ENCODE peak calls at places on chromosomes 1 and 21, in five cellular contexts. One of them, this sample, is unnamed. For H3K4me1, the result is how much of the 10 kb centered on the place peaks cover.

GRCh38 chr1:218942421-218942820 is 231.3 kb upstream of the LYPLAL1 start:
- DNase-seq in OCI-LY7: no peak
- DNase-seq in neural progenitor cell: no peak
- DNase-seq in HCT116: no peak
- DNase-seq in GM23338: no peak
- DNase-seq in this sample: no peak

GRCh38 chr1:22437573-22437972 is 14.1 kb upstream of the ZBTB40 start:
- DNase-seq in neural progenitor cell: no peak
- DNase-seq in OCI-LY7: no peak
- DNase-seq in HCT116: no peak
- DNase-seq in GM23338: no peak
- DNase-seq in this sample: no peak

GRCh38 chr1:2271134-2271785 is 43.1 kb downstream of the SKI start:
- DNase-seq in OCI-LY7: no peak
- DNase-seq in neural progenitor cell: peak
- DNase-seq in GM23338: peak
- DNase-seq in HCT116: no peak
- DNase-seq in this sample: no peak

GRCh38 chr1:186884266-186884665 is 55.5 kb downstream of the PLA2G4A start:
- DNase-seq in neural progenitor cell: no peak
- DNase-seq in HCT116: no peak
- DNase-seq in GM23338: no peak
- DNase-seq in OCI-LY7: no peak
- DNase-seq in this sample: peak

GRCh38 chr1:44114098-44114497 is 4.5 kb upstream of the KLF17 start:
- DNase-seq in neural progenitor cell: no peak
- DNase-seq in GM23338: no peak
- DNase-seq in OCI-LY7: no peak
- DNase-seq in HCT116: no peak
- DNase-seq in this sample: no peak

GRCh38 chr1:200526709-200527612 is 93.6 kb downstream of the KIF14 start:
- DNase-seq in GM23338: no peak
- DNase-seq in neural progenitor cell: no peak
- DNase-seq in OCI-LY7: peak
- DNase-seq in HCT116: no peak
- DNase-seq in this sample: no peak

GRCh38 chr1:151368745-151369610 is 3.5 kb downstream of the SELENBP1 start:
- DNase-seq in HCT116: no peak
- DNase-seq in GM23338: no peak
- DNase-seq in OCI-LY7: no peak
- DNase-seq in neural progenitor cell: no peak
- DNase-seq in this sample: no peak

GRCh38 chr1:24536391-24536840 is 19.5 kb upstream of the NCMAP start:
- DNase-seq in GM23338: no peak
- DNase-seq in HCT116: peak
- DNase-seq in neural progenitor cell: no peak
- DNase-seq in OCI-LY7: peak
- DNase-seq in this sample: no peak

GRCh38 chr1:78095618-78096416 is 50.1 kb downstream of the GIPC2 start:
- DNase-seq in OCI-LY7: no peak
- DNase-seq in HCT116: no peak
- DNase-seq in GM23338: no peak
- DNase-seq in neural progenitor cell: no peak
- DNase-seq in this sample: no peak

GRCh38 chr1:168081373-168082007 is 55.2 kb downstream of the GPR161 start:
- DNase-seq in GM23338: no peak
- DNase-seq in OCI-LY7: no peak
- DNase-seq in HCT116: no peak
- DNase-seq in neural progenitor cell: no peak
- DNase-seq in this sample: no peak

GRCh38 chr1:38204698-38205097 is 158.1 kb upstream of the POU3F1 start:
- DNase-seq in GM23338: no peak
- DNase-seq in OCI-LY7: no peak
- DNase-seq in HCT116: no peak
- DNase-seq in neural progenitor cell: no peak
- DNase-seq in this sample: no peak

GRCh38 chr21:45236481-45236880 is 51.2 kb downstream of the POFUT2 start:
- DNase-seq in HCT116: no peak
- DNase-seq in neural progenitor cell: no peak
- DNase-seq in OCI-LY7: peak
- DNase-seq in GM23338: no peak
- DNase-seq in this sample: peak

GRCh38 chr1:151934048-151934493 is 24.8 kb upstream of the THEM4 start:
- DNase-seq in GM23338: peak
- DNase-seq in OCI-LY7: peak
- DNase-seq in HCT116: no peak
- DNase-seq in neural progenitor cell: peak
- DNase-seq in this sample: peak

GRCh38 chr1:53643881-53644390 is 95.0 kb downstream of the GLIS1 start:
- DNase-seq in neural progenitor cell: no peak
- DNase-seq in HCT116: no peak
- DNase-seq in OCI-LY7: no peak
- DNase-seq in GM23338: no peak
- DNase-seq in this sample: no peak

GRCh38 chr1:102097451-102097850 is 100.7 kb upstream of the OLFM3 start:
- DNase-seq in HCT116: no peak
- DNase-seq in neural progenitor cell: no peak
- DNase-seq in GM23338: no peak
- DNase-seq in OCI-LY7: no peak
- DNase-seq in this sample: peak

GRCh38 chr21:44761011-44761729 is 40.5 kb downstream of the UBE2G2 start:
- DNase-seq in neural progenitor cell: peak
- DNase-seq in OCI-LY7: peak
- DNase-seq in GM23338: peak
- DNase-seq in HCT116: no peak
- DNase-seq in this sample: peak

GRCh38 chr1:175493999-175494336 is 249.4 kb downstream of the TNR start:
- DNase-seq in GM23338: peak
- DNase-seq in HCT116: no peak
- DNase-seq in OCI-LY7: no peak
- DNase-seq in neural progenitor cell: no peak
- DNase-seq in this sample: no peak

GRCh38 chr1:59422921-59423575 is 126.2 kb downstream of the FGGY start:
- DNase-seq in HCT116: no peak
- DNase-seq in neural progenitor cell: no peak
- DNase-seq in OCI-LY7: no peak
- DNase-seq in GM23338: no peak
- DNase-seq in this sample: peak

GRCh38 chr1:66211521-66211920 is 322.4 kb upstream of the SGIP1 start:
- DNase-seq in GM23338: no peak
- DNase-seq in neural progenitor cell: no peak
- DNase-seq in HCT116: no peak
- DNase-seq in OCI-LY7: no peak
- DNase-seq in this sample: no peak

GRCh38 chr1:95572002-95572401 is 338.0 kb downstream of the RWDD3 start:
- DNase-seq in neural progenitor cell: no peak
- DNase-seq in GM23338: no peak
- DNase-seq in OCI-LY7: no peak
- DNase-seq in HCT116: no peak
- DNase-seq in this sample: no peak

GRCh38 chr1:102593276-102593675 is 515.0 kb downstream of the COL11A1 start:
- DNase-seq in HCT116: no peak
- DNase-seq in neural progenitor cell: no peak
- DNase-seq in OCI-LY7: no peak
- DNase-seq in GM23338: no peak
- DNase-seq in this sample: no peak

GRCh38 chr1:228695015-228695955 is 40.0 kb upstream of the RHOU start:
- DNase-seq in neural progenitor cell: no peak
- DNase-seq in OCI-LY7: no peak
- DNase-seq in GM23338: no peak
- DNase-seq in HCT116: no peak
- DNase-seq in this sample: peak

GRCh38 chr1:176878750-176879536 is 285.6 kb downstream of the ASTN1 start:
- DNase-seq in OCI-LY7: peak
- DNase-seq in HCT116: no peak
- DNase-seq in GM23338: peak
- DNase-seq in neural progenitor cell: peak
- DNase-seq in this sample: no peak

GRCh38 chr21:45322231-45322959 is 34.7 kb upstream of the POFUT2 start:
- DNase-seq in neural progenitor cell: no peak
- DNase-seq in HCT116: no peak
- DNase-seq in GM23338: no peak
- DNase-seq in OCI-LY7: no peak
- DNase-seq in this sample: no peak

GRCh38 chr1:184419734-184420161 is 32.9 kb downstream of the C1orf21 start:
- DNase-seq in OCI-LY7: no peak
- DNase-seq in neural progenitor cell: no peak
- DNase-seq in HCT116: no peak
- DNase-seq in GM23338: no peak
- DNase-seq in this sample: peak
- TF ChIP-seq EZH2phosphoT487 in OCI-LY7: no peak
- TF ChIP-seq EZH2phosphoT487 in neural progenitor cell: no peak
- TF ChIP-seq EZH2phosphoT487 in HCT116: no peak
- TF ChIP-seq EZH2phosphoT487 in GM23338: no peak
- TF ChIP-seq EZH2phosphoT487 in this sample: no peak

DNA sequence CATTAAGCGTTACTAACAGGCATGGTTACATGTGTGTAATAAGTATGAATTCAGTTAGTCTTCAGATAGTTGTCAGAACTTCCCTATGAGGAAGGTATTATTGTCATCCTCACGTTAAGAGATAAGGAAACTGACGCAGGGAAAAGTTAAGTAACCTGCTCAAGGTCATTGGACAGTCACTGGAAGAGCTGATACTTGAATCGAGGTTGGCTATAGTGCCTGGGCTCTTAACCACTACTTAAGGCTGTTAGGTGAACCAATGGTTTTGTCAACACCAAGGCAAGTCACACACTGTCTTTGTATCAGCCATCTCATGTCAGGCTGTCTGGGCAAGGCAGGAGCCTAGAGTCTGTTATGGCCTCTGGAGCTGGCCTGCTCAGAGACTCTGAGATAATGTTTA is 16.2 kb downstream of the MFSD2A start:
- DNase-seq in neural progenitor cell: no peak
- DNase-seq in GM23338: no peak
- DNase-seq in HCT116: no peak
- DNase-seq in OCI-LY7: no peak
- DNase-seq in this sample: no peak
- H3K4me1 ChIP-seq in neural progenitor cell: under half
- H3K4me1 ChIP-seq in GM23338: under half
- H3K4me1 ChIP-seq in HCT116: under half
- H3K4me1 ChIP-seq in OCI-LY7: under half
- H3K4me1 ChIP-seq in this sample: under half

GRCh38 chr1:204456826-204457361 is 37.7 kb downstream of the PIK3C2B start:
- DNase-seq in neural progenitor cell: peak
- DNase-seq in GM23338: no peak
- DNase-seq in HCT116: no peak
- DNase-seq in OCI-LY7: no peak
- DNase-seq in this sample: no peak
- TF ChIP-seq CTCF in neural progenitor cell: no peak
- TF ChIP-seq CTCF in GM23338: no peak
- TF ChIP-seq CTCF in HCT116: no peak
- TF ChIP-seq CTCF in OCI-LY7: no peak
- TF ChIP-seq CTCF in this sample: no peak

DNA sequence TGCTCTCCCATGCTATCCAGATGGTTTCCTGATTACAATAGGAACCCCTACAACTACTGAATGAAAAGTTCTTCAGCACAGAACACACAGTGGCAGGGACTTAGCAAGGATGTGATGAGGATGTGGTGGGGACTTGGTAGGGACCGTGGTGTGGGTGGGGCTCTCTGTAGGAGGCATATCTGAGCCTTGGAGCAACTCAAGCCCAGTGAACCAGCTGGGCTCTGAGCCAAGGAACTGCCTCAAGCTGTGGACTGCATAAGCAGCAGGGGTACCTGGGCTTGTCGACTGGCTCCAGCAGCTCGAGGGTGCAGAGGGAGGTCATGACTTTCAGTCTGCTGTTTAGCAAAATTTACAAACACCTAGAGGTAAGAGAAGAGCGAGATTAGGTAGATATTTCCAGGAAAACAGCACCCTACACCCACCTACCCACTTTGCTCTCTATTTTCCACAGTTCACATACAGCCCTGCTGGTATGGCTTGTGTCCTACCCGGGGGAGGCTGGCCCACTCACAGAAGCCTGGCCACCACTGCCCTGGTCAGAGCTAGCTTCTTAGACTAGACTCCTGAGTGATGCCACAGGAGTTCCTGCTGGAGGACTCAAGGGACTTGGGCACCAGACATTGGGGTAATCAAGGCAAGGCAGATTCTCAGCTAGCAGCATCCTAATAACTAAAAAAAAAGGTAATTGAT is 86.8 kb upstream of the GCLM start:
- DNase-seq in HCT116: no peak
- DNase-seq in OCI-LY7: no peak
- DNase-seq in GM23338: no peak
- DNase-seq in neural progenitor cell: no peak
- DNase-seq in this sample: no peak
- TF ChIP-seq EZH2phosphoT487 in HCT116: no peak
- TF ChIP-seq EZH2phosphoT487 in OCI-LY7: no peak
- TF ChIP-seq EZH2phosphoT487 in GM23338: no peak
- TF ChIP-seq EZH2phosphoT487 in neural progenitor cell: no peak
- TF ChIP-seq EZH2phosphoT487 in this sample: no peak

GRCh38 chr1:183794084-183794483 is 10.8 kb upstream of the RGL1 start:
- DNase-seq in OCI-LY7: no peak
- DNase-seq in neural progenitor cell: no peak
- DNase-seq in HCT116: no peak
- DNase-seq in GM23338: no peak
- DNase-seq in this sample: no peak

GRCh38 chr1:183787704-183788103 is 17.2 kb upstream of the RGL1 start:
- DNase-seq in GM23338: no peak
- DNase-seq in neural progenitor cell: no peak
- DNase-seq in OCI-LY7: no peak
- DNase-seq in HCT116: no peak
- DNase-seq in this sample: no peak

DNA sequence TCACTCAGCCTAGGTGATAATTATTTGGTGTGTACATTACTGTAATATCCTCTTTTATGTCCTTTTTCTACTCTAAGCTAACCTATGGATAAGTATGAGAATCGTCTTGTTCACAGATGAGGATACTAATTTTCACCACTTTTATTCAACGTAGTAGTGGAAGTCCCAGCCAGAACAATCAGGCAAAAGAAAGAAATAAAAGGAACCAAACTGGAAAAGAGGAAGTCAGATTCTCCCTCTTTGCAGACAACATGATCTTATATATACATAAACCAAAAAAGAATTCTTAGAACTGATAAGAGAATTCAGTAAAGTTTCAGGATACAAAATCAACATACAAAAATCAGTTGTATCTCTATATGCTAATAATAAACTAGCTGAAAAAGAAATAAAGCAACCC is 12.6 kb upstream of the RGL1 start:
- DNase-seq in HCT116: no peak
- DNase-seq in OCI-LY7: no peak
- DNase-seq in GM23338: no peak
- DNase-seq in neural progenitor cell: no peak
- DNase-seq in this sample: no peak
- H3K4me1 ChIP-seq in HCT116: under half
- H3K4me1 ChIP-seq in OCI-LY7: under half
- H3K4me1 ChIP-seq in GM23338: under half
- H3K4me1 ChIP-seq in neural progenitor cell: under half
- H3K4me1 ChIP-seq in this sample: under half

DNA sequence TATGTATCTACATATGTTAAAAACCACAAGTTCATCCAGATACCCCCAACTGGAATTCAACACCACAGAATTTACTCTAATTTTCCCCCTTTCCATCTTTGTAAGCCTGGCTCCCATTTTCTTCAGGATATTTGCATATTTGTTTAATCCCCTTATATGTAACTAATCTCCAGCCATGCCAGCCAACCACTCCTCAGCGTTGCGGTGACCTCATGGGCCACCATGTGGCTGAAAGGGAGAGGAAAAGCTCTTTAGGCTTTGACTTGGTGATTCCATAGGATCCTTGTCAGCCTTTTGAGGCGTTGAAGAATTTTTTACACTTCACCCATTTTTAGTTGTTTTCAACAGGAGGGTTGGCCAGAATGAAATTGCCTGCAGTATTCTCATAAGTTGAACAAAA is 10.0 kb downstream of the CLDN19 start:
- DNase-seq in GM23338: peak
- DNase-seq in HCT116: no peak
- DNase-seq in OCI-LY7: no peak
- DNase-seq in neural progenitor cell: no peak
- DNase-seq in this sample: no peak
- TF ChIP-seq CTCF in GM23338: peak
- TF ChIP-seq CTCF in HCT116: no peak
- TF ChIP-seq CTCF in OCI-LY7: no peak
- TF ChIP-seq CTCF in neural progenitor cell: no peak
- TF ChIP-seq CTCF in this sample: no peak

This sample was measured in PC-3.